ENCODE peak calls at places on chromosomes 4 and X, in six cellular contexts. Y, K, Q, E, S and N are unnamed samples.

GRCh38 chr4:157713342-157713741 is 459.5 kb downstream of the GASK1B start:
- DNase-seq in Y (no peak), K (no peak), Q (no peak), E (no peak), S (no peak), N (peak)

GRCh38 chr4:14241574-14241973 is 614.0 kb upstream of the BOD1L1 start:
- DNase-seq in Y (no peak), K (no peak), Q (no peak), E (no peak), S (no peak), N (no peak)

GRCh38 chr4:1408418-1408817 is 2.2 kb upstream of the NKX1-1 start:
- DNase-seq in Y (no peak), K (no peak), Q (no peak), E (no peak), S (no peak), N (no peak)

GRCh38 chrX:130118941-130119640 is 8.8 kb upstream of the ELF4 start:
- DNase-seq in Y (no peak), K (no peak), Q (no peak), E (peak), S (no peak), N (no peak)

GRCh38 chrX:118839334-118839958 is 15.8 kb downstream of the ZCCHC12 start:
- DNase-seq in Y (peak), K (peak), Q (peak), E (peak), S (no peak), N (peak)

GRCh38 chrX:46268429-46268828 is 276.8 kb downstream of the ZNF674 start:
- DNase-seq in Y (no peak), K (no peak), Q (no peak), E (no peak), S (no peak), N (no peak)

GRCh38 chr4:39255266-39255665 is 72.9 kb downstream of the WDR19 start:
- DNase-seq in Y (no peak), K (no peak), Q (no peak), E (peak), S (no peak), N (no peak)

GRCh38 chr4:2297606-2298517 is 36.0 kb upstream of the MXD4 start:
- DNase-seq in Y (no peak), K (no peak), Q (no peak), E (no peak), S (no peak), N (no peak)

GRCh38 chrX:77527233-77528001 is 80.2 kb downstream of the FGF16 start:
- DNase-seq in Y (no peak), K (peak), Q (no peak), E (no peak), S (no peak), N (no peak)

GRCh38 chr4:169774466-169775445 is 17.0 kb upstream of the HPF1 start:
- DNase-seq in Y (no peak), K (no peak), Q (no peak), E (no peak), S (no peak), N (no peak)

GRCh38 chrX:41010188-41010846 is 74.9 kb upstream of the USP9X start:
- DNase-seq in Y (peak), K (peak), Q (peak), E (peak), S (peak), N (no peak)

GRCh38 chr4:169236901-169237626 is 33.7 kb downstream of the SH3RF1 start:
- DNase-seq in Y (no peak), K (no peak), Q (no peak), E (no peak), S (no peak), N (no peak)

GRCh38 chrX:13189380-13189779 is 130.5 kb downstream of the ATXN3L start:
- DNase-seq in Y (no peak), K (no peak), Q (no peak), E (no peak), S (no peak), N (no peak)

GRCh38 chrX:110026099-110026844 is 23.4 kb downstream of the TMEM164 start:
- DNase-seq in Y (no peak), K (no peak), Q (peak), E (no peak), S (no peak), N (no peak)

GRCh38 chr4:2256781-2257191 is 5.1 kb downstream of the MXD4 start:
- DNase-seq in Y (no peak), K (peak), Q (peak), E (no peak), S (no peak), N (no peak)

GRCh38 chr4:4672397-4672796 is 130.5 kb upstream of the STX18 start:
- DNase-seq in Y (no peak), K (no peak), Q (peak), E (no peak), S (no peak), N (no peak)

GRCh38 chrX:6132970-6133369 is 95.7 kb downstream of the NLGN4X start:
- DNase-seq in Y (no peak), K (no peak), Q (no peak), E (no peak), S (no peak), N (no peak)

GRCh38 chr4:67122029-67122428 is 423.3 kb downstream of the CENPC start:
- DNase-seq in Y (peak), K (no peak), Q (no peak), E (no peak), S (no peak), N (no peak)

GRCh38 chrX:132226169-132226568 is 6.9 kb upstream of the RAP2C start:
- DNase-seq in Y (no peak), K (no peak), Q (no peak), E (no peak), S (no peak), N (no peak)

GRCh38 chr4:153792007-153792892 is 3.4 kb upstream of the SFRP2 start:
- DNase-seq in Y (no peak), K (peak), Q (peak), E (peak), S (no peak), N (no peak)

GRCh38 chr4:47837582-47838294 is at the start of gene CORIN:
- DNase-seq in Y (peak), K (no peak), Q (peak), E (peak), S (no peak), N (no peak)

GRCh38 chrX:102599950-102600579 is 750 bp downstream of the ARMCX5 start:
- DNase-seq in Y (no peak), K (no peak), Q (no peak), E (peak), S (no peak), N (no peak)

GRCh38 chrX:41558531-41558930 is 111.4 kb downstream of the NYX start:
- DNase-seq in Y (peak), K (no peak), Q (no peak), E (peak), S (no peak), N (no peak)

GRCh38 chr4:44563496-44563895 is 87.9 kb downstream of the YIPF7 start:
- DNase-seq in Y (no peak), K (no peak), Q (no peak), E (no peak), S (no peak), N (no peak)

GRCh38 chrX:103608305-103608963 is 671 bp downstream of the TCEAL3 start:
- DNase-seq in Y (no peak), K (peak), Q (peak), E (no peak), S (no peak), N (no peak)

GRCh38 chrX:115898382-115899001 is 272.1 kb upstream of the AGTR2 start:
- DNase-seq in Y (peak), K (no peak), Q (peak), E (no peak), S (no peak), N (peak)

GRCh38 chr4:121057466-121057911 is 14.8 kb downstream of the NDNF start:
- DNase-seq in Y (no peak), K (peak), Q (no peak), E (no peak), S (no peak), N (no peak)

GRCh38 chr4:168273838-168274237 is 44.7 kb downstream of the DDX60 start:
- DNase-seq in Y (no peak), K (no peak), Q (no peak), E (no peak), S (no peak), N (no peak)

GRCh38 chrX:3820170-3820569 is 106.7 kb upstream of the PRKX start:
- DNase-seq in Y (no peak), K (no peak), Q (no peak), E (peak), S (no peak), N (no peak)